ENCODE peak calls at places on chromosome 2, in six cellular contexts. C, G, A, H, D and I are unnamed samples.

GRCh38 chr2:240391111-240392051 is 44.1 kb upstream of the GPC1 start:
- DNase-seq in C (peak; percentile 4), G (peak; percentile 48), A (no peak), H (no peak), D (no peak), I (peak; percentile 67)

GRCh38 chr2:223918671-223919134 is 26.4 kb downstream of the WDFY1 start:
- DNase-seq in C (no peak), G (no peak), A (no peak), H (no peak), D (no peak), I (no peak)

GRCh38 chr2:64284751-64285150 is 140.5 kb upstream of the PELI1 start:
- DNase-seq in C (no peak), G (no peak), A (no peak), H (no peak), D (no peak), I (no peak)

GRCh38 chr2:129192841-129193253 is 786.6 kb upstream of the RAB6C start:
- DNase-seq in C (no peak), G (no peak), A (no peak), H (no peak), D (no peak), I (no peak)

GRCh38 chr2:60759654-60760053 is 3.6 kb downstream of the PAPOLG start:
- DNase-seq in C (no peak), G (no peak), A (no peak), H (no peak), D (no peak), I (no peak)

GRCh38 chr2:231545105-231545902 is 15.1 kb upstream of the NMUR1 start:
- DNase-seq in C (peak; percentile 69), G (no peak), A (no peak), H (no peak), D (no peak), I (peak; percentile 88)

GRCh38 chr2:68319397-68320117 is at the start of gene CNRIP1:
- DNase-seq in C (peak; percentile 46), G (peak; percentile 53), A (no peak), H (peak; percentile 16), D (no peak), I (peak; percentile 87)

GRCh38 chr2:11850082-11850481 is 103.7 kb downstream of the LPIN1 start:
- DNase-seq in C (no peak), G (no peak), A (no peak), H (no peak), D (no peak), I (peak; percentile 67)

GRCh38 chr2:33214436-33214835 is 262.0 kb upstream of the RASGRP3 start:
- DNase-seq in C (no peak), G (no peak), A (no peak), H (no peak), D (no peak), I (no peak)

GRCh38 chr2:234963785-234964615 is 12.2 kb downstream of the SH3BP4 start:
- DNase-seq in C (no peak), G (peak; percentile 50), A (peak; percentile 80), H (no peak), D (no peak), I (peak; percentile 34)
- TF ChIP-seq POLR2AphosphoS5 in C (no peak), G (peak; percentile 25), A (peak; percentile 84), H (no peak), D (no peak), I (no peak)

DNA sequence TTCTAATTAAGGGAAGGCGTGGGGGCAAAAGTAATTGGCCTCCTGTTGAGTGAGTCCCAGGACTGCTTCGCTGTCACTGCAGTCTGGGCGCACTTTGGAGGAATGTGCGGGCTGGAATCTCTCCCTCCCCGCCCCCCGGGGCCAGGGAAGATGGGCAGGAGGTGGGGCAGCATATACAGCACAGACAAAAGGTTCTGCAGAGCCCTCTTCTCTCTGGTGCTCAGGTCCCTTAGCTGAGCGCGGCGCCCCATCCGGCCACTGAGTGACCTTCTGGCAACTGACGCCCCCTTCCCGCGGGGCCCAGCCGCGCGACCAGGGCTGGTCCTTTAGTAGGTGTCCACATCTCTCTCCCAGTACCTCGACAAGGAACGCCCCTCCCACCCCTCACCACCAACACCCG is 685.8 kb downstream of the NRXN1 start:
- DNase-seq in C (no peak), G (no peak), A (no peak), H (no peak), D (peak; percentile 84), I (peak; percentile 56)
- TF ChIP-seq CTCF in C (no peak), G (no peak), A (no peak), H (no peak), D (peak; percentile 30), I (no peak)

DNA sequence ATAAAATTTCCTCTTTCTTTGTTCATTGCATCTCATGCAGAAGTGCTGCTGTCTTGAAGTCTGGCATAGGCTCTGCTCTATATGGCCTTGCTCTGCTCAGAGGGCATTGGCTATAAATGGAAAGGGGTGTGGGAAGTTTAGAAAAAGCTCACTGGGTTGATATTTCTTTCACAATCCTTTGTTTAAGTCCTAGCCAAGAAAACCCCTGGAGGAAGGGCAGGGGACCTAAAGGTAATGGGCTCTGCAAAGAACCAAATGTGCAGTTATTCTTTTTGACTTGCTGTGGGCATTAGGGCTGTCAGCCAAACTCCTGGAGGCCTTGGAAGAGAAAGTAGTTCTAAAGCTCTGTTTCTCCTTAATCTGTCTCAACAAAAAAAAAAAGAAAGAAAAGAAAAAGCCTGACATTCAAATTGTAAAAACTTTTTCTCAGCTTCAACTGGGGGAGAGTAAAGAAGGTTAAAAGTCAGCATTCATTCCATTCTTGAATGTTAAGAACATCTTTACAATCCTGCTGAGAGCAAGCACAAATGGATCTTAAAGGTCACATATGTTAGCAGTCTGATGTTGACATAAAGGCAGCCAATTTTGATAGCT is 338.3 kb downstream of the GULP1 start:
- DNase-seq in C (no peak), G (no peak), A (no peak), H (no peak), D (no peak), I (no peak)
- H3K27ac ChIP-seq in C (no peak overlapping the region), G (no peak overlapping the region), A (no peak overlapping the region), H (no peak overlapping the region), D (no peak overlapping the region), I (no peak overlapping the region)

GRCh38 chr2:217070611-217071010 is 210.7 kb upstream of the TNP1 start:
- DNase-seq in C (no peak), G (no peak), A (no peak), H (no peak), D (no peak), I (no peak)
- TF ChIP-seq POLR2AphosphoS5 in C (no peak), G (no peak), A (no peak), H (no peak), D (no peak), I (no peak)

DNA sequence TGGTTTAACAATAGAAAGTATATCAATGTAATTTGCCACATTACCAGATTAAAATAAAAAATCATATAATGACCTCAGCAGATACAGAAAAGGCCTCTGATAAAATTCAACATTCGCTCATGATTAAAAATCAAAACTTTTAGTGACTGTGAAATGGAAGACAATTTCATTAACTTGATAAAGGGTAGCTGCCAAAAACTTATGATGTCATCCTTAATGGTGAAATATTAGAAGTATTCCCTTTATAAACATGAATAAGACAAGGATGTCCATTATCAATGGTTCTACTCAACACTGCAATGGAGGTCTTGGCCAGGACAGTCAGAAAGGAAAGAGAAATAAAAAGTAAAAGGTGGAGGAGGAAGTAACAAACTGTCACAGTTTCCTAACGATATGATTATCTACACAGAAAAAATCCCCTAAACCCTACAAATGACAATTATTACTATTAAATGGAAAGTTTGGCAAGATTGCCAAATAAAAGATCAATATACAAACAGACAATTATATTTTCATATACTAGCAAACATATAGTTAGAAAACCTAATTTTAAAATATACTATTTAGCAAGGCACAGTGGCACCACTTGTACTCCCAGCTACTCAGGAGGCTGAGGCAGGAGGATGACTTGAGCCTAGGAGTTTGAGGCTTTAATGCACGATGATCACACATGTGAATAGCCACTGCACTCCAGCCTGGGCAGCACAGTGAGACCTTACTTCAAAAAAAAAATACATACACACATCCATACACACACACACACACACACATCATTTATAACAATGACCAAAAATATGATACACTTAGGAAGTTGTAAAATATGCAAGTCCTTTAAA is 12.8 kb downstream of the METTL8 start:
- DNase-seq in C (no peak), G (no peak), A (no peak), H (no peak), D (no peak), I (no peak)
- TF ChIP-seq CTCF in C (no peak), G (no peak), A (no peak), H (no peak), D (no peak), I (no peak)

GRCh38 chr2:186515376-186515775 is 29.3 kb downstream of the ZC3H15 start:
- DNase-seq in C (no peak), G (no peak), A (no peak), H (no peak), D (no peak), I (no peak)

GRCh38 chr2:186518291-186518690 is 32.2 kb downstream of the ZC3H15 start:
- DNase-seq in C (no peak), G (no peak), A (no peak), H (no peak), D (no peak), I (no peak)

GRCh38 chr2:186518945-186519344 is 32.9 kb downstream of the ZC3H15 start:
- DNase-seq in C (no peak), G (no peak), A (no peak), H (no peak), D (no peak), I (no peak)

GRCh38 chr2:186517090-186517489 is 31.0 kb downstream of the ZC3H15 start:
- DNase-seq in C (no peak), G (no peak), A (no peak), H (no peak), D (no peak), I (no peak)

DNA sequence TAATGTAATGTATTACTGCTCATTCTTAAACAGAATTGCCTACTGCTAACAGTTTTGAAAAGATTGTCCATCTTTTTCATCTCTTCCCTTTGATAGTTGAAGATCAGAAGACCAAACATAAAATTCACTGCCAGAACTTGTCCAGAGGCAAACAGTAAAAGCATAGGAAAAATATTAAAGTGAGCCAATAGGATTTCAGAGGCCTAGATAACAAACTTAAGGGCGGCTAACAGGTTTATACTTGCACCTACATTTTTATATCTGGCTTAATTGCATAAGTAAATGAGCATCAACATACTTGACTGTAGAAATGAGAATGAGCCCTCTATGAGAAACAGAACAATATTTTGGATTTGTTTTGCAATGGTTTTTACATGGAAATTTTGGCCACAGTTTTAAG is 30.3 kb downstream of the ZC3H15 start:
- DNase-seq in C (no peak), G (no peak), A (no peak), H (no peak), D (no peak), I (no peak)
- H3K27ac ChIP-seq in C (no peak overlapping the region), G (no peak overlapping the region), A (no peak overlapping the region), H (no peak overlapping the region), D (no peak overlapping the region), I (no peak overlapping the region)

GRCh38 chr2:43070039-43070438 is 156.4 kb downstream of the ZFP36L2 start:
- DNase-seq in C (peak; percentile 41), G (peak; percentile 42), A (no peak), H (no peak), D (no peak), I (peak; percentile 66)
- TF ChIP-seq POLR2AphosphoS5 in C (no peak), G (no peak), A (no peak), H (no peak), D (no peak), I (peak; percentile 16)

DNA sequence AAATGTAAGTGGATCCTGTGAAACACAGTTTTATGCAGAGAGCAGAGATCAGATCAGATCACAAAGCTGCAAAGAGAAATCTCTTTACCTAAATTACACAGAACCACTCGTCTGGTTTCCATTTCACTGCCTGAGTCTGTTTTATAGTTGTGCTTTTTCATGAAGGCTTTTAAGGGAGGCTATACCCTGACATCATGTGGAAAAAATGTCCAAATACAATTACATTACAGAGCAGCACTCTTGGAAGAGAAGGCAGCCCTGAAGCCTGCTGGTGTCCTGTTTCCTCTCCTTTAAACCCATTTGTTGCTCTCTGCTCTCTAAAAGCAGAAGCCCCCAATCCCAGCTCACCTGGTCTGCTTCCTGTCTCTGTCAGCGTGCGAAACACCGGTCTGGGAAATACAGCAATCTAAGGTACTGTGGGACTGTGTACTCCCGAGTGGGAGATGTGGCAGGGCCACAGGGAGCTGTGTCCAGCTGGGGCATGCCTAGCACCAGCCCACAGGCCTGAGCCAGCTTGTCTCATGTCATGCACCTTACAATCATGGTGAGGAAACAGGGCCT is 24.8 kb upstream of the ZFP36L2 start:
- DNase-seq in C (no peak), G (no peak), A (peak; percentile 29), H (no peak), D (no peak), I (no peak)
- TF ChIP-seq CTCF in C (no peak), G (no peak), A (no peak), H (no peak), D (no peak), I (no peak)